ENCODE peak calls at places on chromosomes 12 and 14, in eight cellular contexts. B, S, O, L, F, U, H and E are unnamed samples.

GRCh38 chr12:123958462-123958861 is 14.2 kb downstream of the CCDC92 start:
- DNase-seq in B (no peak), S (no peak), O (no peak), L (no peak), F (no peak), U (peak), H (no peak), E (no peak)

GRCh38 chr12:57611116-57611809 is at the start of gene ARHGEF25:
- DNase-seq in B (no peak), S (peak), O (no peak), L (peak), F (no peak), U (no peak), H (peak), E (no peak)

GRCh38 chr12:107320031-107320928 is 226.9 kb upstream of the CRY1 start:
- DNase-seq in B (peak), S (no peak), O (peak), L (peak), F (no peak), U (no peak), H (peak), E (no peak)

GRCh38 chr14:58151264-58151700 is 731 bp downstream of the ARMH4 start:
- DNase-seq in B (no peak), S (no peak), O (no peak), L (no peak), F (no peak), U (no peak), H (peak), E (no peak)

GRCh38 chr12:20716037-20716436 is 20.9 kb downstream of the SLCO1C1 start:
- DNase-seq in B (no peak), S (no peak), O (no peak), L (no peak), F (peak), U (no peak), H (no peak), E (no peak)

GRCh38 chr14:24076302-24076601 is 4.9 kb downstream of the CPNE6 start:
- DNase-seq in B (no peak), S (no peak), O (no peak), L (no peak), F (no peak), U (no peak), H (no peak), E (no peak)

GRCh38 chr12:90423965-90424364 is 531.0 kb downstream of the CCER1 start:
- DNase-seq in B (no peak), S (no peak), O (no peak), L (no peak), F (no peak), U (no peak), H (no peak), E (no peak)

GRCh38 chr12:66036317-66036716 is 94.2 kb downstream of the LLPH start:
- DNase-seq in B (no peak), S (peak), O (peak), L (no peak), F (peak), U (no peak), H (peak), E (peak)

GRCh38 chr12:79535751-79536150 is 155.0 kb downstream of the PAWR start:
- DNase-seq in B (no peak), S (no peak), O (no peak), L (no peak), F (no peak), U (no peak), H (no peak), E (no peak)

GRCh38 chr12:3315201-3315661 is 175.8 kb upstream of the PRMT8 start:
- DNase-seq in B (no peak), S (no peak), O (peak), L (peak), F (no peak), U (peak), H (peak), E (peak)

GRCh38 chr14:89248430-89249295 is 168.4 kb downstream of the FOXN3 start:
- DNase-seq in B (no peak), S (no peak), O (no peak), L (no peak), F (no peak), U (no peak), H (no peak), E (no peak)

GRCh38 chr14:74786916-74787315 is 23.8 kb downstream of the YLPM1 start:
- DNase-seq in B (no peak), S (no peak), O (no peak), L (no peak), F (no peak), U (no peak), H (no peak), E (no peak)
- TF ChIP-seq CTCF in B (no peak), S (no peak), O (no peak), L (no peak), F (no peak), U (no peak), H (peak), E (peak)

DNA sequence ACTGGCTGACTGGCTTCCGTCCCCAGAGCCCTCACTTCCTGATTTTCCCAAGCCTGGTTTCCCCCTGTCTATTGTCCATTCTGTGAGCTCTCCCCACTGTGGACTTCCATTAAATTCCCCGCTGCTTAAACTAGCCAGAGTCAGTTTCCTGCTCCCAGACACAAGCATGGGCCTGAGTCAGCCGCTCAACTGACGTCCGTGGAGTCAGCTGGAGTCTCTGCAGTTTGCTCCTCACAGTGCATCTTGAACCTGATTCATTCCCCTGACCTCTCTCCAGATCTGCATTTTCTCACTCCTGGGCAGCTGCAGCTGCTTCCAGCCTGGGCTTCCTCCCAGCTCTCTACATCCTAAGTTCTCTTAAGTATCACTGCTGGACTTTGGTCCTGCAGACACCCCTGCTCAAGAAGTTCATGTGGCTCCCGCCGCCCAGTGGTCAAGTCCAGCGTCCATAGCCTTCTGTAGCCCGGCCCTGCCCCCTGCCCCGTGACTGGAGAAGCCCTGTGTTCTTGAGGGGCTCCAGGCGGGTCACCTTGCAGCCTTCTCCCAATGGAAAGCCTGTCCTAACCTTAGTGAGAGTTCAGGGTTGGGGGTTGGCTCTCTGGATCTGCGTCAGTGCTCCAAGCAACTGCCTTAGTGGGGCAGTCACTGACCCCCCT is 20.0 kb downstream of the NFKBIA start:
- DNase-seq in B (no peak), S (peak), O (peak), L (no peak), F (no peak), U (peak), H (peak), E (peak)
- TF ChIP-seq CTCF in B (peak), S (no peak), O (no peak), L (no peak), F (no peak), U (peak), H (peak), E (peak)

GRCh38 chr12:6684609-6685008 is 4.6 kb downstream of the ZNF384 start:
- DNase-seq in B (no peak), S (no peak), O (no peak), L (no peak), F (peak), U (no peak), H (no peak), E (no peak)
- TF ChIP-seq CTCF in B (peak), S (peak), O (peak), L (peak), F (peak), U (peak), H (peak), E (peak)

DNA sequence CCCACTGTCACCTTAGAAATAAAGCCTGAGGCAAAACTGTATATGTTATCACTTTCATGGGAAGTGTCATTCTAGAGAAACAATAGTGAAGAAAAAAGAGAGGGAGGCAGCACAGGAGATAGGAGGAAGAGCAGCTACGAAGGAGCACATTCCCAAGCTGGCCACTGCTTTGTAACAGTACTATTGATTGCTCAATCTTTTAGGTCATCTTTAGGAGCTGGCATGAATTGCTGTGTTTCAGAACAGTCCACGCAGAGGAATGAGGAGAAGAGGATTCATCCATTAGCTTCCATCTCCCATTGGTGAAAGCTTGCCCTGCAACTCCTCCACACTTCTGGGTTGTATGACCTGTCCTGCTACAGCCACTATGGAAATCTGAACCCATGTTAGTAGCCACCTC is 372.5 kb upstream of the DDHD1 start:
- DNase-seq in B (no peak), S (no peak), O (no peak), L (no peak), F (no peak), U (no peak), H (no peak), E (no peak)
- TF ChIP-seq CTCF in B (no peak), S (no peak), O (no peak), L (no peak), F (no peak), U (no peak), H (no peak), E (no peak)

GRCh38 chr14:55604467-55604866 is 24.5 kb downstream of the KTN1 start:
- DNase-seq in B (no peak), S (no peak), O (no peak), L (no peak), F (no peak), U (no peak), H (no peak), E (no peak)
- TF ChIP-seq CTCF in B (no peak), S (no peak), O (no peak), L (no peak), F (no peak), U (no peak), H (no peak), E (no peak)

DNA sequence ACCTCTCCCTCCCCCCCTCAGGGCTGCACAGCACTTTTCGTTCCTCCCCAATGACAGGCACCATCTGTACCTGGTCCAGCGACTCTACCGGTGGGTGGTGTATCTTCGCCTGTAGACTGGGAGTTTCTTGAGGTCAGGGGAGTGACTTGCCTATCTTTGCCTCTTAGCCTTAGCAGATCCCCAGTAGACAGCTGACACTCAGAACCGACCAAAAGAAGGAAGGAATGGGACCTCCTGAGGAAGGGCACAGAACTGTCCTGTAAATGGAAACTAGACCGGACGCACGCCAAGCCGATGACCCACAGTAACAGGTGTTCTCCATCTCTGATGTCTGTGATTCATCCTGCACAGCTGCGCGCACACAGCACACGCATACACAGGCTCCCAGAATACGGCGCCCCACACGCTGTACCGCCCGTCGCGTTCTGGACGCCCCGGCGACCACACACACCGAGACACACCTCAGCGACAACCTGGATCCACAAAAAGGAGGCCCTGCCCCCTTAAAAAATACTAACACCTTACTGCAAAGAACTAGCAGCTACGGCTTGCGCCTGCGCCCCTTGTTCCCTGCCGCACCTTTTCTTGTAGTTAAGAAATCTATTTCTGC is 673 bp upstream of the TTC9 start:
- DNase-seq in B (peak), S (no peak), O (peak), L (no peak), F (no peak), U (no peak), H (peak), E (no peak)
- TF ChIP-seq CTCF in B (no peak), S (no peak), O (no peak), L (no peak), F (no peak), U (no peak), H (no peak), E (no peak)

GRCh38 chr14:73231874-73232851 is 5.1 kb upstream of the PAPLN start:
- DNase-seq in B (no peak), S (no peak), O (no peak), L (no peak), F (no peak), U (no peak), H (no peak), E (no peak)
- TF ChIP-seq CTCF in B (peak), S (no peak), O (peak), L (no peak), F (peak), U (peak), H (peak), E (peak)

GRCh38 chr12:51678086-51678724 is 87.2 kb downstream of the SCN8A start:
- DNase-seq in B (no peak), S (no peak), O (peak), L (peak), F (peak), U (no peak), H (peak), E (peak)
- TF ChIP-seq CTCF in B (peak), S (no peak), O (peak), L (peak), F (peak), U (peak), H (peak), E (peak)

GRCh38 chr14:35895256-35895655 is 69.1 kb downstream of the BRMS1L start:
- DNase-seq in B (no peak), S (no peak), O (no peak), L (no peak), F (no peak), U (no peak), H (no peak), E (no peak)

GRCh38 chr14:35900741-35901140 is 74.6 kb downstream of the BRMS1L start:
- DNase-seq in B (no peak), S (no peak), O (no peak), L (no peak), F (no peak), U (no peak), H (no peak), E (no peak)

GRCh38 chr14:35897616-35898111 is 71.5 kb downstream of the BRMS1L start:
- DNase-seq in B (no peak), S (no peak), O (no peak), L (no peak), F (no peak), U (no peak), H (no peak), E (no peak)

DNA sequence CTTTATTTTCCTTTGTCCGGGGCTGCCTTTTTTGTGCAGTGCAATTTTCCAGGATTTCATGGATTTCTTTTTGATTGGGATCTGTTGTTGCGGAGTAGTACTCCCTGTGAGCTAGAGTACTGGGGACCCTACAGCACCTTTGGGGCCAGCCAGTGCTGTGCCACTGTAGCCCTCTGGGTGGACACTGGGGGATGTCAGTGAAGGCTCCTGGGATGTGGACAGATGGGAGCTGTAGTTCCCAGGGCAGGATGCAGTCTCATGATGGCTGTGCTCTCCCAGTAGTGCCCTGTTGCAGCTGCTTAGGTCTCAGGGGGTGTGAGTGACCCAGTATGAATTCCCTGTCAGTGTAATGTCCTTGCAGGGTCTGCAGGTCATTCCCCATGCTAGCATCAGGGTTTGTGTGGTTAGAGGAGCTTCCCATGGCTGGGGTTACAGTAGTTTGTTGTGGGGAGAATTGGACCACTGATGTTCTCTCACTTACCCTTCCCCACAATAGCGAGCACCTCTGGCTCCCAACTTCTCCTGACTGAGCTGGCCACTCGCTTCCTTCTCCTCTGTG is 72.2 kb downstream of the BRMS1L start:
- DNase-seq in B (no peak), S (no peak), O (no peak), L (no peak), F (no peak), U (no peak), H (no peak), E (no peak)
- TF ChIP-seq CTCF in B (no peak), S (no peak), O (no peak), L (no peak), F (no peak), U (no peak), H (no peak), E (no peak)